ENCODE peak calls at places on chromosomes 1 and 21, in seven cellular contexts. W, U, G, L, B, C and V are unnamed samples.

GRCh38 chr1:169326644-169327316 is 40.8 kb downstream of the NME7 start:
- DNase-seq in W (no peak), U (no peak), G (no peak), L (no peak), B (no peak), C (no peak), V (no peak)

GRCh38 chr1:209030454-209031167 is 552.9 kb upstream of the CAMK1G start:
- DNase-seq in W (no peak), U (no peak), G (no peak), L (no peak), B (no peak), C (no peak), V (no peak)

GRCh38 chr21:35674895-35675470 is 385.3 kb downstream of the SETD4 start:
- DNase-seq in W (no peak), U (no peak), G (no peak), L (no peak), B (no peak), C (no peak), V (no peak)

GRCh38 chr1:67429528-67430357 is 459 bp downstream of the SERBP1 start:
- DNase-seq in W (peak), U (peak), G (peak), L (peak), B (peak), C (peak), V (no peak)

GRCh38 chr1:115668579-115668978 is 26.8 kb downstream of the VANGL1 start:
- DNase-seq in W (no peak), U (no peak), G (no peak), L (no peak), B (no peak), C (no peak), V (no peak)

GRCh38 chr1:248404024-248404423 is 1.2 kb downstream of the OR2T1 start:
- DNase-seq in W (no peak), U (peak), G (no peak), L (no peak), B (no peak), C (no peak), V (peak)

GRCh38 chr1:16628361-16629111 is 15.2 kb upstream of the NBPF1 start:
- DNase-seq in W (no peak), U (no peak), G (no peak), L (peak), B (peak), C (no peak), V (no peak)

GRCh38 chr1:56387071-56387747 is 192.2 kb downstream of the PLPP3 start:
- DNase-seq in W (no peak), U (no peak), G (no peak), L (no peak), B (no peak), C (no peak), V (no peak)

GRCh38 chr1:52263153-52263910 is 102.7 kb downstream of the CC2D1B start:
- DNase-seq in W (no peak), U (no peak), G (no peak), L (no peak), B (no peak), C (no peak), V (no peak)